ENCODE peak calls at places on chromosomes 2 and 18, in four cellular contexts. One of them, this sample, is unnamed.

GRCh38 chr2:241893265-241893664 is 23.7 kb downstream of the RTP5 start:
- DNase-seq in Peyer's patch: peak
- DNase-seq in HCT116: no peak
- DNase-seq in RWPE2: no peak
- DNase-seq in this sample: peak

GRCh38 chr18:38497281-38497680 is 931.7 kb upstream of the CELF4 start:
- DNase-seq in Peyer's patch: no peak
- DNase-seq in HCT116: no peak
- DNase-seq in RWPE2: no peak
- DNase-seq in this sample: no peak

GRCh38 chr2:118539290-118539689 is 308.2 kb downstream of the EN1 start:
- DNase-seq in Peyer's patch: no peak
- DNase-seq in HCT116: peak
- DNase-seq in RWPE2: no peak
- DNase-seq in this sample: no peak

GRCh38 chr2:240156435-240157146 is 16.1 kb upstream of the OTOS start:
- DNase-seq in Peyer's patch: no peak
- DNase-seq in HCT116: no peak
- DNase-seq in RWPE2: peak
- DNase-seq in this sample: no peak

GRCh38 chr2:37705191-37705590 is 33.7 kb upstream of the CDC42EP3 start:
- DNase-seq in Peyer's patch: no peak
- DNase-seq in HCT116: no peak
- DNase-seq in RWPE2: no peak
- DNase-seq in this sample: no peak

GRCh38 chr2:25685030-25685429 is 11.7 kb upstream of the DTNB start:
- DNase-seq in Peyer's patch: no peak
- DNase-seq in HCT116: no peak
- DNase-seq in RWPE2: no peak
- DNase-seq in this sample: no peak

GRCh38 chr2:98524168-98524567 is 79.5 kb downstream of the INPP4A start:
- DNase-seq in Peyer's patch: no peak
- DNase-seq in HCT116: no peak
- DNase-seq in RWPE2: no peak
- DNase-seq in this sample: no peak

GRCh38 chr2:118006861-118007260 is 7.0 kb downstream of the CCDC93 start:
- DNase-seq in Peyer's patch: no peak
- DNase-seq in HCT116: no peak
- DNase-seq in RWPE2: no peak
- DNase-seq in this sample: no peak

GRCh38 chr2:101982630-101983029 is 9.1 kb upstream of the IL1R2 start:
- DNase-seq in Peyer's patch: no peak
- DNase-seq in HCT116: no peak
- DNase-seq in RWPE2: no peak
- DNase-seq in this sample: no peak

GRCh38 chr18:963276-963675 is 58.6 kb downstream of the ADCYAP1 start:
- DNase-seq in Peyer's patch: no peak
- DNase-seq in HCT116: no peak
- DNase-seq in RWPE2: no peak
- DNase-seq in this sample: no peak

GRCh38 chr2:98775146-98775988 is 44.4 kb upstream of the MGAT4A start:
- DNase-seq in Peyer's patch: no peak
- DNase-seq in HCT116: no peak
- DNase-seq in RWPE2: no peak
- DNase-seq in this sample: no peak

GRCh38 chr2:118638453-118638852 is 209.0 kb downstream of the EN1 start:
- DNase-seq in Peyer's patch: no peak
- DNase-seq in HCT116: no peak
- DNase-seq in RWPE2: no peak
- DNase-seq in this sample: no peak

GRCh38 chr2:109151519-109151918 is 22.5 kb downstream of the SH3RF3 start:
- DNase-seq in Peyer's patch: peak
- DNase-seq in HCT116: no peak
- DNase-seq in RWPE2: no peak
- DNase-seq in this sample: no peak

GRCh38 chr2:19536136-19536535 is 177.7 kb upstream of the OSR1 start:
- DNase-seq in Peyer's patch: no peak
- DNase-seq in HCT116: no peak
- DNase-seq in RWPE2: peak
- DNase-seq in this sample: no peak

GRCh38 chr2:137172162-137172561 is 406.8 kb downstream of the THSD7B start:
- DNase-seq in Peyer's patch: no peak
- DNase-seq in HCT116: no peak
- DNase-seq in RWPE2: no peak
- DNase-seq in this sample: no peak

GRCh38 chr2:100017633-100018032 is 124.8 kb downstream of the AFF3 start:
- DNase-seq in Peyer's patch: no peak
- DNase-seq in HCT116: no peak
- DNase-seq in RWPE2: no peak
- DNase-seq in this sample: no peak

GRCh38 chr2:190216829-190217228 is 102.8 kb downstream of the HIBCH start:
- DNase-seq in Peyer's patch: no peak
- DNase-seq in HCT116: no peak
- DNase-seq in RWPE2: no peak
- DNase-seq in this sample: no peak

GRCh38 chr2:2577366-2577765 is 246.3 kb upstream of the MYT1L start:
- DNase-seq in Peyer's patch: peak
- DNase-seq in HCT116: no peak
- DNase-seq in RWPE2: no peak
- DNase-seq in this sample: no peak

GRCh38 chr2:241618836-241619235 is 18.1 kb downstream of the THAP4 start:
- DNase-seq in Peyer's patch: no peak
- DNase-seq in HCT116: no peak
- DNase-seq in RWPE2: no peak
- DNase-seq in this sample: no peak

GRCh38 chr18:51739044-51739666 is 541.7 kb upstream of the MEX3C start:
- DNase-seq in Peyer's patch: no peak
- DNase-seq in HCT116: no peak
- DNase-seq in RWPE2: no peak
- DNase-seq in this sample: no peak

GRCh38 chr2:182379235-182379634 is 47.6 kb downstream of the PDE1A start:
- DNase-seq in Peyer's patch: no peak
- DNase-seq in HCT116: no peak
- DNase-seq in RWPE2: no peak
- DNase-seq in this sample: no peak

GRCh38 chr2:85012855-85013254 is 41.9 kb downstream of the KCMF1 start:
- DNase-seq in Peyer's patch: no peak
- DNase-seq in HCT116: no peak
- DNase-seq in RWPE2: no peak
- DNase-seq in this sample: no peak

GRCh38 chr2:11033114-11033513 is 121.4 kb downstream of the KCNF1 start:
- DNase-seq in Peyer's patch: no peak
- DNase-seq in HCT116: no peak
- DNase-seq in RWPE2: no peak
- DNase-seq in this sample: no peak

GRCh38 chr2:172085460-172086159 is at the start of gene DLX1:
- DNase-seq in Peyer's patch: no peak
- DNase-seq in HCT116: no peak
- DNase-seq in RWPE2: no peak
- DNase-seq in this sample: no peak

GRCh38 chr18:46019956-46020355 is 52.1 kb downstream of the PSTPIP2 start:
- DNase-seq in Peyer's patch: no peak
- DNase-seq in HCT116: no peak
- DNase-seq in RWPE2: no peak
- DNase-seq in this sample: no peak

GRCh38 chr2:179751184-179751809 is 110.1 kb downstream of the ZNF385B start:
- DNase-seq in Peyer's patch: no peak
- DNase-seq in HCT116: peak
- DNase-seq in RWPE2: no peak
- DNase-seq in this sample: no peak

GRCh38 chr18:45322343-45322742 is 292.9 kb upstream of the SLC14A2 start:
- DNase-seq in Peyer's patch: no peak
- DNase-seq in HCT116: no peak
- DNase-seq in RWPE2: no peak
- DNase-seq in this sample: no peak

GRCh38 chr2:64645014-64645418 is 8.7 kb downstream of the SERTAD2 start:
- DNase-seq in Peyer's patch: peak
- DNase-seq in HCT116: no peak
- DNase-seq in RWPE2: no peak
- DNase-seq in this sample: no peak

GRCh38 chr2:229445013-229445412 is 173.9 kb upstream of the PID1 start:
- DNase-seq in Peyer's patch: peak
- DNase-seq in HCT116: peak
- DNase-seq in RWPE2: peak
- DNase-seq in this sample: peak

GRCh38 chr2:202196727-202197126 is 41.7 kb downstream of the SUMO1 start:
- DNase-seq in Peyer's patch: no peak
- DNase-seq in HCT116: no peak
- DNase-seq in RWPE2: no peak
- DNase-seq in this sample: no peak

GRCh38 chr2:233015048-233015645 is 2.1 kb upstream of the NGEF start:
- DNase-seq in Peyer's patch: no peak
- DNase-seq in HCT116: no peak
- DNase-seq in RWPE2: no peak
- DNase-seq in this sample: no peak
- TF ChIP-seq CTCF in Peyer's patch: no peak
- TF ChIP-seq CTCF in HCT116: no peak
- TF ChIP-seq CTCF in RWPE2: no peak
- TF ChIP-seq CTCF in this sample: no peak

GRCh38 chr2:227479865-227480475 is 8.0 kb downstream of the AGFG1 start:
- DNase-seq in Peyer's patch: no peak
- DNase-seq in HCT116: no peak
- DNase-seq in RWPE2: no peak
- DNase-seq in this sample: no peak
- TF ChIP-seq CTCF in Peyer's patch: peak
- TF ChIP-seq CTCF in HCT116: peak
- TF ChIP-seq CTCF in RWPE2: peak
- TF ChIP-seq CTCF in this sample: peak

DNA sequence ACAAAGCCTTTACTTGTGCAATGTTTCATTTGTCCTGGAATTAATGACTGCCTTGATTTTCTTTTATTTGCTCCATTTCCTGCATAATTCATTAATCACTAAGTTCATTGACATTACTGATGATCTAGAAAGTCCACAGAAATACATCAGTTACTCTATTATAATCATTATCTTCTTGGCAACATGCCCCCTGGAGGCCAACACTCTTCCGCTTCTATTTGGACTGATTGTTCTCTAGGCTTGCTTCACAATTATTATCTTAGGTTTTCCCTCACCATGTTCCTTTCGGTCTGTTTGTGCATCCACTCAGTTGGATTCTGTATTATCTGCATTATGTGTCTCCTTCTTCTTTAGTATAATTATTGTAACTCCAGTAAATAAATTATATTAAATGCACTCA is 461.0 kb upstream of the CDH2 start:
- DNase-seq in Peyer's patch: no peak
- DNase-seq in HCT116: no peak
- DNase-seq in RWPE2: no peak
- DNase-seq in this sample: no peak
- TF ChIP-seq CTCF in Peyer's patch: no peak
- TF ChIP-seq CTCF in HCT116: no peak
- TF ChIP-seq CTCF in RWPE2: peak
- TF ChIP-seq CTCF in this sample: no peak

GRCh38 chr2:70686577-70687460 is 81.2 kb downstream of the ADD2 start:
- DNase-seq in Peyer's patch: no peak
- DNase-seq in HCT116: peak
- DNase-seq in RWPE2: no peak
- DNase-seq in this sample: peak
- TF ChIP-seq CTCF in Peyer's patch: no peak
- TF ChIP-seq CTCF in HCT116: peak
- TF ChIP-seq CTCF in RWPE2: peak
- TF ChIP-seq CTCF in this sample: peak

GRCh38 chr2:217910875-217911212 is 92.0 kb downstream of the TNS1 start:
- DNase-seq in Peyer's patch: no peak
- DNase-seq in HCT116: no peak
- DNase-seq in RWPE2: no peak
- DNase-seq in this sample: no peak

GRCh38 chr2:217911283-217911965 is 91.4 kb downstream of the TNS1 start:
- DNase-seq in Peyer's patch: no peak
- DNase-seq in HCT116: no peak
- DNase-seq in RWPE2: no peak
- DNase-seq in this sample: no peak

GRCh38 chr2:217908544-217908943 is 94.3 kb downstream of the TNS1 start:
- DNase-seq in Peyer's patch: no peak
- DNase-seq in HCT116: no peak
- DNase-seq in RWPE2: no peak
- DNase-seq in this sample: no peak

GRCh38 chr2:217907266-217907665 is 95.5 kb downstream of the TNS1 start:
- DNase-seq in Peyer's patch: no peak
- DNase-seq in HCT116: no peak
- DNase-seq in RWPE2: no peak
- DNase-seq in this sample: no peak

GRCh38 chr2:217909156-217909820 is 93.5 kb downstream of the TNS1 start:
- DNase-seq in Peyer's patch: no peak
- DNase-seq in HCT116: no peak
- DNase-seq in RWPE2: no peak
- DNase-seq in this sample: no peak
- TF ChIP-seq CTCF in Peyer's patch: no peak
- TF ChIP-seq CTCF in HCT116: no peak
- TF ChIP-seq CTCF in RWPE2: no peak
- TF ChIP-seq CTCF in this sample: no peak

GRCh38 chr2:13052547-13052946 is 335.8 kb downstream of the TRIB2 start:
- DNase-seq in Peyer's patch: no peak
- DNase-seq in HCT116: no peak
- DNase-seq in RWPE2: no peak
- DNase-seq in this sample: no peak

GRCh38 chr2:13050764-13051163 is 334.0 kb downstream of the TRIB2 start:
- DNase-seq in Peyer's patch: no peak
- DNase-seq in HCT116: no peak
- DNase-seq in RWPE2: no peak
- DNase-seq in this sample: no peak

GRCh38 chr2:13046557-13047165 is 329.9 kb downstream of the TRIB2 start:
- DNase-seq in Peyer's patch: no peak
- DNase-seq in HCT116: peak
- DNase-seq in RWPE2: no peak
- DNase-seq in this sample: no peak
- TF ChIP-seq CTCF in Peyer's patch: no peak
- TF ChIP-seq CTCF in HCT116: peak
- TF ChIP-seq CTCF in RWPE2: peak
- TF ChIP-seq CTCF in this sample: no peak

GRCh38 chr18:41378628-41379027 is 576.4 kb upstream of the PIK3C3 start:
- DNase-seq in Peyer's patch: no peak
- DNase-seq in HCT116: no peak
- DNase-seq in RWPE2: no peak
- DNase-seq in this sample: no peak
- TF ChIP-seq CTCF in Peyer's patch: no peak
- TF ChIP-seq CTCF in HCT116: no peak
- TF ChIP-seq CTCF in RWPE2: peak
- TF ChIP-seq CTCF in this sample: no peak